ENCODE peak calls at places on chromosomes 3 and 15, in eight cellular contexts. D is CD8-positive, alpha-beta T cell; V is gastrocnemius medialis; X is transverse colon; S is astrocyte; W is pancreas; T is heart right ventricle; A is kidney. Y is an unnamed sample.
A peak's percentile ranks its signal among the peaks of the same experiment; 100 is the strongest.

GRCh38 chr3:15313461-15313860 is 18.9 kb downstream of the SH3BP5 start:
- DNase-seq in D (peak; percentile 44), V (no peak), X (no peak), S (no peak), W (no peak), T (no peak), A (no peak), Y (no peak)

GRCh38 chr15:85692873-85693272 is 101.9 kb downstream of the KLHL25 start:
- DNase-seq in D (peak; percentile 49), V (no peak), X (peak; percentile 51), S (no peak), W (no peak), T (no peak), A (no peak), Y (no peak)

GRCh38 chr15:65211157-65211982 is at the start of gene CILP:
- DNase-seq in D (no peak), V (peak; percentile 51), X (no peak), S (peak; percentile 10), W (no peak), T (peak; percentile 54), A (peak; percentile 90), Y (no peak)

GRCh38 chr3:180802837-180803236 is 109.6 kb upstream of the FXR1 start:
- DNase-seq in D (no peak), V (no peak), X (no peak), S (peak; percentile 4), W (no peak), T (no peak), A (no peak), Y (no peak)

GRCh38 chr3:37700849-37701248 is 160.8 kb upstream of the CTDSPL start:
- DNase-seq in D (no peak), V (no peak), X (no peak), S (no peak), W (no peak), T (no peak), A (no peak), Y (no peak)

GRCh38 chr3:197397812-197398211 is 99.4 kb upstream of the DLG1 start:
- DNase-seq in D (no peak), V (no peak), X (no peak), S (no peak), W (no peak), T (no peak), A (no peak), Y (no peak)

GRCh38 chr3:151085889-151086483 is 522 bp downstream of the MED12L start:
- DNase-seq in D (no peak), V (no peak), X (peak; percentile 10), S (peak; percentile 6), W (peak; percentile 75), T (peak; percentile 15), A (peak; percentile 74), Y (no peak)

GRCh38 chr3:31530039-31530983 is 2.4 kb upstream of the STT3B start:
- DNase-seq in D (no peak), V (no peak), X (no peak), S (no peak), W (no peak), T (no peak), A (no peak), Y (no peak)

GRCh38 chr3:15800780-15801179 is 3.0 kb upstream of the ANKRD28 start:
- DNase-seq in D (no peak), V (no peak), X (no peak), S (no peak), W (no peak), T (no peak), A (no peak), Y (no peak)

GRCh38 chr3:155323063-155323666 is 29.7 kb upstream of the STRIT1 start:
- DNase-seq in D (no peak), V (peak; percentile 33), X (peak; percentile 10), S (peak; percentile 49), W (no peak), T (no peak), A (no peak), Y (peak; percentile 22)

GRCh38 chr15:81294501-81294850 is 29.5 kb downstream of the STARD5 start:
- DNase-seq in D (no peak), V (no peak), X (peak; percentile 48), S (no peak), W (no peak), T (no peak), A (no peak), Y (no peak)

GRCh38 chr3:48502728-48503168 is 1.2 kb downstream of the SHISA5 start:
- DNase-seq in D (no peak), V (peak; percentile 29), X (peak; percentile 23), S (no peak), W (peak; percentile 88), T (peak; percentile 47), A (peak; percentile 83), Y (no peak)

GRCh38 chr3:72379500-72380187 is 468.6 kb downstream of the SHQ1 start:
- DNase-seq in D (no peak), V (no peak), X (no peak), S (no peak), W (no peak), T (no peak), A (no peak), Y (no peak)

GRCh38 chr3:100400424-100400781 is 486 bp downstream of the TOMM70 start:
- DNase-seq in D (peak; percentile 70), V (no peak), X (no peak), S (no peak), W (no peak), T (no peak), A (no peak), Y (no peak)

GRCh38 chr3:36606871-36607765 is 157.2 kb downstream of the DCLK3 start:
- DNase-seq in D (no peak), V (no peak), X (no peak), S (peak; percentile 97), W (no peak), T (no peak), A (no peak), Y (no peak)

GRCh38 chr3:132549890-132550578 is 47.0 kb upstream of the ACKR4 start:
- DNase-seq in D (no peak), V (no peak), X (no peak), S (peak; percentile 84), W (no peak), T (no peak), A (no peak), Y (no peak)

DNA sequence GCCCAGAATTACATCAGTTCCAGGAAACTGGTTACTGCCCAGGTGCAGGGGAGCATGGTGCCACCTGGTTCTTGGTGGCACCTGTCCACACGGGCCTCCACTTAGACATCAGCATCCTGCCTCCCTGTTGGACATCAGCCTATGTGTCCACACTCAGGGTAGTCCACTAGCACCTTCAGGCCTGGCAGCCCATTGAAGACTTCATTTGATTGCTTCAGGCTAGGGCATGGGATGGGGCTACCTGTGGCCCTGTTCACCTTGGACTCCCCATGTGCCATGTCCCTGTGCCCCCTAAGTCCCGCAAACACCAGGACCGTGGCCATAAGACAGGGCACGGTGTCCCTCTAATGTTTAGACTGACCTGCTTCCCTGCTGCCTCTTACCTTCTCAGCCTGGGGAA is 30.9 kb downstream of the CYP8B1 start:
- DNase-seq in D (no peak), V (no peak), X (no peak), S (no peak), W (no peak), T (no peak), A (no peak), Y (no peak)
- H3K27ac ChIP-seq in D (no peak overlapping the region), V (no peak overlapping the region), X (peak overlapping the region; percentile 19), S (no peak overlapping the region), W (no peak overlapping the region), T (peak overlapping the region; percentile 83), A (no peak overlapping the region), Y (no peak overlapping the region)

GRCh38 chr15:52217186-52217585 is 26.0 kb upstream of the GNB5 start:
- DNase-seq in D (no peak), V (peak; percentile 39), X (peak; percentile 19), S (no peak), W (no peak), T (no peak), A (no peak), Y (no peak)
- H3K27ac ChIP-seq in D (no peak overlapping the region), V (no peak overlapping the region), X (no peak overlapping the region), S (no peak overlapping the region), W (no peak overlapping the region), T (no peak overlapping the region), A (no peak overlapping the region), Y (no peak overlapping the region)

DNA sequence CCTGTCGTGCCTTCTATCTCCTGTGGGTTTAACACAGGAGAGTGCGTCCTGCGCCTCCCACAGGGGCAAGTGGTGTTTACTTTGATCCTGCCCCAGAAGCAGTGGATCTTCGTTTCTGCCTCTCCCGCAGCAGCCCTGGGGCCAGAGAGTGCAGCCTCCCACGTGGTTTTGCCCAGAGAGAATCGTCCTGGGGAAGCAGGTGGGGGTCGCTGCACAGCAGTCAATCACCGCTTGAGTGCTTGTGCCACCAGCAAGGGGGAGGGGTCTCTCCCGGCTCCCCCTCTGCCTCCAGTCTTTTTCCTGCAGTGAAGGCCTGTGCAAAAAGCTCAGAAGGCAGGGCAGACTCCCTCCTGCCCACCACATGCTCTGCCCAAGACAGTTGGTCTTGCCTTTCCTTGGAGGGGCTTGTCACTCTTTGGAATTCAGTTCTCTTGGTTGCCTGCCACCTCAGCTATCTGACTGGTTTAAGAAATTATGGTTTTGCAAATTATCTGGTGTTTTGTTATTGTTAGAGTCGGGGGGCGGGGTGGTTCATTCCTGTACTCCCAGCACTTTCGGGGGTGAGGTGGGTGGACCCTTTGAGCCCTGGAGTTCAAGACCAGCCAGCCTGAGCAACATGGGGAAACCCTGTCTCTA is 26.9 kb downstream of the STOML1 start:
- DNase-seq in D (no peak), V (no peak), X (no peak), S (no peak), W (no peak), T (no peak), A (peak; percentile 71), Y (no peak)
- H3K27ac ChIP-seq in D (no peak overlapping the region), V (no peak overlapping the region), X (no peak overlapping the region), S (no peak overlapping the region), W (no peak overlapping the region), T (no peak overlapping the region), A (no peak overlapping the region), Y (no peak overlapping the region)

GRCh38 chr3:40452057-40452456 is 5.1 kb upstream of the RPL14 start:
- DNase-seq in D (no peak), V (no peak), X (no peak), S (no peak), W (no peak), T (no peak), A (no peak), Y (no peak)

GRCh38 chr3:40452876-40453730 is 4.0 kb upstream of the RPL14 start:
- DNase-seq in D (peak; percentile 99), V (peak; percentile 99), X (peak; percentile 99), S (peak; percentile 97), W (peak; percentile 99), T (peak; percentile 96), A (peak; percentile 99), Y (peak; percentile 95)

GRCh38 chr3:40452562-40452875 is 4.6 kb upstream of the RPL14 start:
- DNase-seq in D (no peak), V (peak; percentile 38), X (no peak), S (no peak), W (no peak), T (no peak), A (no peak), Y (no peak)

GRCh38 chr3:40455328-40455727 is 1.8 kb upstream of the RPL14 start:
- DNase-seq in D (no peak), V (no peak), X (no peak), S (no peak), W (no peak), T (no peak), A (no peak), Y (no peak)

DNA sequence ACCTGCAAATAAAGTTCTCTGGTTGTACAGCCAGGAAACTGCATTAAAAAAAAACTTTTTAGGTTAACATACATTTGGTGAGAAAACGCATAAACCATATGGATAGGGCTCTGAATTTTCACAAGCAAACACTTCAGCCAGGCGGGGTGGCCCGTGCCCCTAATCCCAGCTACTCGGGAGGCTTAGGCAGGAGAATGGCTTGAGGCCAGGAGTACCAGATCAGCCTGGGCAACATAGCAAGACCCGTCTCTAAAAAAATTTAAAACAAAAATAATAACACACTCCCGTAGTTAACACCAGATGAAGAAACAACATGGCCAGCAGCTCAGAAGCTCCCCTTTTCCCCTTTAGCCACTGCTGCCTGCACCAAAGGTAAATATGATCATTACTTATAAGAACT is 3.2 kb upstream of the RPL14 start:
- DNase-seq in D (no peak), V (no peak), X (no peak), S (no peak), W (no peak), T (no peak), A (no peak), Y (no peak)
- H3K27ac ChIP-seq in D (no peak overlapping the region), V (peak overlapping the region; percentile 98), X (peak overlapping the region; percentile 92), S (no peak overlapping the region), W (peak overlapping the region; percentile 98), T (peak overlapping the region; percentile 92), A (no peak overlapping the region), Y (no peak overlapping the region)

Y was measured in caudate nucleus.